ENCODE peak calls at places on chromosomes 16 and 17, in ten cellular contexts. One of them, this sample, is unnamed.

GRCh38 chr16:27781195-27781524 is 231.2 kb downstream of the KATNIP start:
- DNase-seq in T-helper 9 cell: no peak
- DNase-seq in ELF-1: no peak
- DNase-seq in NCI-H1105: no peak
- DNase-seq in stimulated activated CD4-positive, alpha-beta T cell treated with anti-CD3 and anti-CD28 coated beads, TNF-alpha, amount 100 ng/mL, for 4 hours: no peak
- DNase-seq in lower leg skin: no peak
- DNase-seq in heart right ventricle: peak; percentile 20
- DNase-seq in Calu3: no peak
- DNase-seq in A549: no peak
- DNase-seq in T-helper 2 cell: no peak
- DNase-seq in this sample: no peak

GRCh38 chr17:66459811-66460270 is 157.4 kb downstream of the PRKCA start:
- DNase-seq in stimulated activated CD4-positive, alpha-beta T cell treated with anti-CD3 and anti-CD28 coated beads, TNF-alpha, amount 100 ng/mL, for 4 hours: no peak
- DNase-seq in NCI-H1105: no peak
- DNase-seq in ELF-1: no peak
- DNase-seq in lower leg skin: peak; percentile 79
- DNase-seq in Calu3: peak; percentile 61
- DNase-seq in T-helper 2 cell: no peak
- DNase-seq in heart right ventricle: peak; percentile 38
- DNase-seq in T-helper 9 cell: no peak
- DNase-seq in A549: peak; percentile 91
- DNase-seq in this sample: peak; percentile 98

GRCh38 chr16:68782198-68783174 is 45.4 kb downstream of the CDH1 start:
- DNase-seq in ELF-1: no peak
- DNase-seq in T-helper 2 cell: no peak
- DNase-seq in stimulated activated CD4-positive, alpha-beta T cell treated with anti-CD3 and anti-CD28 coated beads, TNF-alpha, amount 100 ng/mL, for 4 hours: no peak
- DNase-seq in Calu3: no peak
- DNase-seq in lower leg skin: no peak
- DNase-seq in NCI-H1105: no peak
- DNase-seq in T-helper 9 cell: no peak
- DNase-seq in A549: no peak
- DNase-seq in heart right ventricle: no peak
- DNase-seq in this sample: no peak

GRCh38 chr16:81480856-81481821 is 36.5 kb downstream of the CMIP start:
- DNase-seq in Calu3: no peak
- DNase-seq in T-helper 2 cell: no peak
- DNase-seq in NCI-H1105: no peak
- DNase-seq in A549: no peak
- DNase-seq in heart right ventricle: peak; percentile 55
- DNase-seq in stimulated activated CD4-positive, alpha-beta T cell treated with anti-CD3 and anti-CD28 coated beads, TNF-alpha, amount 100 ng/mL, for 4 hours: no peak
- DNase-seq in ELF-1: no peak
- DNase-seq in lower leg skin: no peak
- DNase-seq in T-helper 9 cell: no peak
- DNase-seq in this sample: no peak

GRCh38 chr17:72387487-72387886 is 266.7 kb downstream of the SOX9 start:
- DNase-seq in heart right ventricle: no peak
- DNase-seq in Calu3: no peak
- DNase-seq in NCI-H1105: no peak
- DNase-seq in stimulated activated CD4-positive, alpha-beta T cell treated with anti-CD3 and anti-CD28 coated beads, TNF-alpha, amount 100 ng/mL, for 4 hours: no peak
- DNase-seq in lower leg skin: no peak
- DNase-seq in T-helper 2 cell: no peak
- DNase-seq in T-helper 9 cell: no peak
- DNase-seq in ELF-1: peak; percentile 33
- DNase-seq in A549: peak; percentile 63
- DNase-seq in this sample: peak; percentile 94

GRCh38 chr17:81254955-81255717 is 16.0 kb downstream of the NDUFAF8 start:
- DNase-seq in ELF-1: peak; percentile 83
- DNase-seq in T-helper 2 cell: no peak
- DNase-seq in Calu3: peak; percentile 54
- DNase-seq in A549: peak; percentile 77
- DNase-seq in T-helper 9 cell: no peak
- DNase-seq in stimulated activated CD4-positive, alpha-beta T cell treated with anti-CD3 and anti-CD28 coated beads, TNF-alpha, amount 100 ng/mL, for 4 hours: no peak
- DNase-seq in lower leg skin: peak; percentile 94
- DNase-seq in NCI-H1105: no peak
- DNase-seq in heart right ventricle: peak; percentile 84
- DNase-seq in this sample: peak; percentile 73

GRCh38 chr17:247767-248166 is 66.3 kb upstream of the DOC2B start:
- DNase-seq in T-helper 9 cell: no peak
- DNase-seq in stimulated activated CD4-positive, alpha-beta T cell treated with anti-CD3 and anti-CD28 coated beads, TNF-alpha, amount 100 ng/mL, for 4 hours: no peak
- DNase-seq in NCI-H1105: no peak
- DNase-seq in lower leg skin: peak; percentile 81
- DNase-seq in Calu3: no peak
- DNase-seq in ELF-1: no peak
- DNase-seq in T-helper 2 cell: no peak
- DNase-seq in heart right ventricle: no peak
- DNase-seq in A549: no peak
- DNase-seq in this sample: no peak

GRCh38 chr16:48959204-48959603 is 322.4 kb downstream of the CBLN1 start:
- DNase-seq in stimulated activated CD4-positive, alpha-beta T cell treated with anti-CD3 and anti-CD28 coated beads, TNF-alpha, amount 100 ng/mL, for 4 hours: no peak
- DNase-seq in NCI-H1105: peak; percentile 65
- DNase-seq in A549: no peak
- DNase-seq in heart right ventricle: peak; percentile 9
- DNase-seq in lower leg skin: no peak
- DNase-seq in ELF-1: peak; percentile 15
- DNase-seq in T-helper 9 cell: no peak
- DNase-seq in T-helper 2 cell: no peak
- DNase-seq in Calu3: no peak
- DNase-seq in this sample: no peak

GRCh38 chr17:63132509-63132911 is 166.5 kb downstream of the TANC2 start:
- DNase-seq in heart right ventricle: no peak
- DNase-seq in NCI-H1105: no peak
- DNase-seq in Calu3: no peak
- DNase-seq in A549: no peak
- DNase-seq in stimulated activated CD4-positive, alpha-beta T cell treated with anti-CD3 and anti-CD28 coated beads, TNF-alpha, amount 100 ng/mL, for 4 hours: no peak
- DNase-seq in T-helper 2 cell: no peak
- DNase-seq in lower leg skin: no peak
- DNase-seq in ELF-1: no peak
- DNase-seq in T-helper 9 cell: no peak
- DNase-seq in this sample: no peak

GRCh38 chr16:2816751-2817495 is at the start of gene PRSS21:
- DNase-seq in ELF-1: no peak
- DNase-seq in T-helper 2 cell: peak; percentile 36
- DNase-seq in stimulated activated CD4-positive, alpha-beta T cell treated with anti-CD3 and anti-CD28 coated beads, TNF-alpha, amount 100 ng/mL, for 4 hours: peak; percentile 16
- DNase-seq in T-helper 9 cell: no peak
- DNase-seq in A549: no peak
- DNase-seq in NCI-H1105: no peak
- DNase-seq in heart right ventricle: no peak
- DNase-seq in Calu3: no peak
- DNase-seq in lower leg skin: no peak
- DNase-seq in this sample: no peak

GRCh38 chr17:55285340-55286301 is 20.9 kb downstream of the HLF start:
- DNase-seq in T-helper 2 cell: no peak
- DNase-seq in T-helper 9 cell: no peak
- DNase-seq in NCI-H1105: peak; percentile 61
- DNase-seq in lower leg skin: peak; percentile 97
- DNase-seq in A549: peak; percentile 46
- DNase-seq in heart right ventricle: peak; percentile 94
- DNase-seq in ELF-1: no peak
- DNase-seq in Calu3: no peak
- DNase-seq in stimulated activated CD4-positive, alpha-beta T cell treated with anti-CD3 and anti-CD28 coated beads, TNF-alpha, amount 100 ng/mL, for 4 hours: no peak
- DNase-seq in this sample: peak; percentile 56

GRCh38 chr17:41116292-41116691 is 1.9 kb downstream of the KRTAP4-11 start:
- DNase-seq in Calu3: no peak
- DNase-seq in ELF-1: no peak
- DNase-seq in heart right ventricle: no peak
- DNase-seq in T-helper 2 cell: no peak
- DNase-seq in NCI-H1105: no peak
- DNase-seq in lower leg skin: no peak
- DNase-seq in stimulated activated CD4-positive, alpha-beta T cell treated with anti-CD3 and anti-CD28 coated beads, TNF-alpha, amount 100 ng/mL, for 4 hours: no peak
- DNase-seq in A549: no peak
- DNase-seq in T-helper 9 cell: no peak
- DNase-seq in this sample: no peak

GRCh38 chr17:42347606-42348005 is 40.6 kb downstream of the STAT3 start:
- DNase-seq in stimulated activated CD4-positive, alpha-beta T cell treated with anti-CD3 and anti-CD28 coated beads, TNF-alpha, amount 100 ng/mL, for 4 hours: no peak
- DNase-seq in heart right ventricle: no peak
- DNase-seq in A549: no peak
- DNase-seq in lower leg skin: no peak
- DNase-seq in Calu3: no peak
- DNase-seq in T-helper 9 cell: no peak
- DNase-seq in NCI-H1105: no peak
- DNase-seq in ELF-1: no peak
- DNase-seq in T-helper 2 cell: no peak
- DNase-seq in this sample: no peak

GRCh38 chr17:6914711-6915110 is 81.1 kb upstream of the ALOX12 start:
- DNase-seq in T-helper 9 cell: no peak
- DNase-seq in lower leg skin: no peak
- DNase-seq in heart right ventricle: no peak
- DNase-seq in ELF-1: no peak
- DNase-seq in Calu3: no peak
- DNase-seq in T-helper 2 cell: no peak
- DNase-seq in A549: no peak
- DNase-seq in stimulated activated CD4-positive, alpha-beta T cell treated with anti-CD3 and anti-CD28 coated beads, TNF-alpha, amount 100 ng/mL, for 4 hours: no peak
- DNase-seq in NCI-H1105: peak; percentile 29
- DNase-seq in this sample: no peak

GRCh38 chr16:57147381-57148191 is 38.3 kb downstream of the PSME3IP1 start:
- DNase-seq in T-helper 2 cell: no peak
- DNase-seq in ELF-1: peak; percentile 69
- DNase-seq in Calu3: no peak
- DNase-seq in heart right ventricle: peak; percentile 61
- DNase-seq in NCI-H1105: no peak
- DNase-seq in stimulated activated CD4-positive, alpha-beta T cell treated with anti-CD3 and anti-CD28 coated beads, TNF-alpha, amount 100 ng/mL, for 4 hours: no peak
- DNase-seq in T-helper 9 cell: no peak
- DNase-seq in A549: no peak
- DNase-seq in lower leg skin: peak; percentile 85
- DNase-seq in this sample: no peak

GRCh38 chr16:50802000-50802399 is 60.1 kb downstream of the CYLD start:
- DNase-seq in NCI-H1105: no peak
- DNase-seq in Calu3: no peak
- DNase-seq in lower leg skin: no peak
- DNase-seq in T-helper 9 cell: no peak
- DNase-seq in ELF-1: no peak
- DNase-seq in stimulated activated CD4-positive, alpha-beta T cell treated with anti-CD3 and anti-CD28 coated beads, TNF-alpha, amount 100 ng/mL, for 4 hours: no peak
- DNase-seq in T-helper 2 cell: no peak
- DNase-seq in A549: no peak
- DNase-seq in heart right ventricle: no peak
- DNase-seq in this sample: no peak

GRCh38 chr16:6375471-6376075 is 957.1 kb upstream of the RBFOX1 start:
- DNase-seq in lower leg skin: no peak
- DNase-seq in ELF-1: peak; percentile 51
- DNase-seq in T-helper 9 cell: no peak
- DNase-seq in NCI-H1105: no peak
- DNase-seq in stimulated activated CD4-positive, alpha-beta T cell treated with anti-CD3 and anti-CD28 coated beads, TNF-alpha, amount 100 ng/mL, for 4 hours: no peak
- DNase-seq in A549: no peak
- DNase-seq in heart right ventricle: no peak
- DNase-seq in Calu3: no peak
- DNase-seq in T-helper 2 cell: no peak
- DNase-seq in this sample: no peak

GRCh38 chr17:58172369-58173071 is 5.7 kb downstream of the OR4D2 start:
- DNase-seq in T-helper 9 cell: no peak
- DNase-seq in Calu3: peak; percentile 15
- DNase-seq in lower leg skin: no peak
- DNase-seq in ELF-1: peak; percentile 65
- DNase-seq in heart right ventricle: no peak
- DNase-seq in T-helper 2 cell: peak; percentile 48
- DNase-seq in stimulated activated CD4-positive, alpha-beta T cell treated with anti-CD3 and anti-CD28 coated beads, TNF-alpha, amount 100 ng/mL, for 4 hours: no peak
- DNase-seq in NCI-H1105: peak; percentile 3
- DNase-seq in A549: peak; percentile 75
- DNase-seq in this sample: no peak

GRCh38 chr16:61858996-61859395 is 177.2 kb downstream of the CDH8 start:
- DNase-seq in heart right ventricle: no peak
- DNase-seq in NCI-H1105: no peak
- DNase-seq in Calu3: no peak
- DNase-seq in T-helper 2 cell: no peak
- DNase-seq in A549: peak; percentile 2
- DNase-seq in T-helper 9 cell: no peak
- DNase-seq in stimulated activated CD4-positive, alpha-beta T cell treated with anti-CD3 and anti-CD28 coated beads, TNF-alpha, amount 100 ng/mL, for 4 hours: no peak
- DNase-seq in lower leg skin: no peak
- DNase-seq in ELF-1: no peak
- DNase-seq in this sample: no peak

GRCh38 chr16:71341881-71342280 is 16.6 kb upstream of the CALB2 start:
- DNase-seq in NCI-H1105: no peak
- DNase-seq in lower leg skin: no peak
- DNase-seq in ELF-1: no peak
- DNase-seq in stimulated activated CD4-positive, alpha-beta T cell treated with anti-CD3 and anti-CD28 coated beads, TNF-alpha, amount 100 ng/mL, for 4 hours: no peak
- DNase-seq in T-helper 9 cell: no peak
- DNase-seq in A549: no peak
- DNase-seq in Calu3: no peak
- DNase-seq in T-helper 2 cell: no peak
- DNase-seq in heart right ventricle: no peak
- DNase-seq in this sample: no peak

GRCh38 chr17:82380860-82381702 is 9.5 kb downstream of the UTS2R start:
- DNase-seq in heart right ventricle: no peak
- DNase-seq in stimulated activated CD4-positive, alpha-beta T cell treated with anti-CD3 and anti-CD28 coated beads, TNF-alpha, amount 100 ng/mL, for 4 hours: no peak
- DNase-seq in NCI-H1105: no peak
- DNase-seq in T-helper 9 cell: no peak
- DNase-seq in lower leg skin: no peak
- DNase-seq in Calu3: no peak
- DNase-seq in A549: no peak
- DNase-seq in ELF-1: no peak
- DNase-seq in T-helper 2 cell: no peak
- DNase-seq in this sample: peak; percentile 38

GRCh38 chr16:76535-77272 is 1.3 kb upstream of the MPG start:
- DNase-seq in NCI-H1105: no peak
- DNase-seq in ELF-1: peak; percentile 54
- DNase-seq in stimulated activated CD4-positive, alpha-beta T cell treated with anti-CD3 and anti-CD28 coated beads, TNF-alpha, amount 100 ng/mL, for 4 hours: no peak
- DNase-seq in heart right ventricle: peak; percentile 78
- DNase-seq in Calu3: peak; percentile 59
- DNase-seq in T-helper 9 cell: no peak
- DNase-seq in T-helper 2 cell: no peak
- DNase-seq in A549: no peak
- DNase-seq in lower leg skin: peak; percentile 97
- DNase-seq in this sample: peak; percentile 81

GRCh38 chr16:28063611-28064061 is at the start of gene GSG1L:
- DNase-seq in T-helper 9 cell: no peak
- DNase-seq in Calu3: peak; percentile 26
- DNase-seq in NCI-H1105: peak; percentile 0
- DNase-seq in A549: no peak
- DNase-seq in T-helper 2 cell: no peak
- DNase-seq in lower leg skin: no peak
- DNase-seq in heart right ventricle: no peak
- DNase-seq in stimulated activated CD4-positive, alpha-beta T cell treated with anti-CD3 and anti-CD28 coated beads, TNF-alpha, amount 100 ng/mL, for 4 hours: no peak
- DNase-seq in ELF-1: no peak
- DNase-seq in this sample: no peak

GRCh38 chr16:1613240-1613639 is 1.1 kb downstream of the CRAMP1 start:
- DNase-seq in T-helper 2 cell: no peak
- DNase-seq in ELF-1: peak; percentile 32
- DNase-seq in T-helper 9 cell: no peak
- DNase-seq in heart right ventricle: no peak
- DNase-seq in NCI-H1105: no peak
- DNase-seq in Calu3: peak; percentile 5
- DNase-seq in A549: no peak
- DNase-seq in stimulated activated CD4-positive, alpha-beta T cell treated with anti-CD3 and anti-CD28 coated beads, TNF-alpha, amount 100 ng/mL, for 4 hours: no peak
- DNase-seq in lower leg skin: no peak
- DNase-seq in this sample: peak; percentile 40

GRCh38 chr16:65285128-65286120 is 163.6 kb upstream of the CDH11 start:
- DNase-seq in stimulated activated CD4-positive, alpha-beta T cell treated with anti-CD3 and anti-CD28 coated beads, TNF-alpha, amount 100 ng/mL, for 4 hours: no peak
- DNase-seq in T-helper 2 cell: no peak
- DNase-seq in lower leg skin: no peak
- DNase-seq in heart right ventricle: peak; percentile 35
- DNase-seq in NCI-H1105: no peak
- DNase-seq in T-helper 9 cell: no peak
- DNase-seq in A549: no peak
- DNase-seq in Calu3: no peak
- DNase-seq in ELF-1: no peak
- DNase-seq in this sample: peak; percentile 54

GRCh38 chr16:35751191-35751941 is 2292.0 kb downstream of the TP53TG3F start:
- DNase-seq in Calu3: no peak
- DNase-seq in A549: no peak
- DNase-seq in NCI-H1105: no peak
- DNase-seq in ELF-1: no peak
- DNase-seq in lower leg skin: peak; percentile 83
- DNase-seq in T-helper 2 cell: no peak
- DNase-seq in heart right ventricle: no peak
- DNase-seq in stimulated activated CD4-positive, alpha-beta T cell treated with anti-CD3 and anti-CD28 coated beads, TNF-alpha, amount 100 ng/mL, for 4 hours: no peak
- DNase-seq in T-helper 9 cell: no peak
- DNase-seq in this sample: no peak

GRCh38 chr16:81429045-81429521 is 15.5 kb upstream of the CMIP start:
- DNase-seq in T-helper 9 cell: no peak
- DNase-seq in Calu3: peak; percentile 75
- DNase-seq in T-helper 2 cell: no peak
- DNase-seq in ELF-1: peak; percentile 68
- DNase-seq in A549: peak; percentile 72
- DNase-seq in stimulated activated CD4-positive, alpha-beta T cell treated with anti-CD3 and anti-CD28 coated beads, TNF-alpha, amount 100 ng/mL, for 4 hours: no peak
- DNase-seq in lower leg skin: no peak
- DNase-seq in heart right ventricle: no peak
- DNase-seq in NCI-H1105: no peak
- DNase-seq in this sample: no peak

GRCh38 chr16:2586241-2586640 is 48.4 kb downstream of the PDPK1 start:
- DNase-seq in T-helper 9 cell: no peak
- DNase-seq in Calu3: no peak
- DNase-seq in T-helper 2 cell: no peak
- DNase-seq in stimulated activated CD4-positive, alpha-beta T cell treated with anti-CD3 and anti-CD28 coated beads, TNF-alpha, amount 100 ng/mL, for 4 hours: no peak
- DNase-seq in lower leg skin: peak; percentile 76
- DNase-seq in heart right ventricle: no peak
- DNase-seq in A549: no peak
- DNase-seq in NCI-H1105: no peak
- DNase-seq in ELF-1: peak; percentile 14
- DNase-seq in this sample: no peak